ENCODE peak calls at places on chromosomes 11 and 22, in seven cellular contexts. J, L, Y, N, V, U and T are unnamed samples. For H3K4me1, the result is how much of the 10 kb centered on the place peaks cover.

GRCh38 chr11:123419720-123420466 is 10.2 kb upstream of the GRAMD1B start:
- DNase-seq in J (no peak), L (no peak), Y (no peak), N (no peak), V (no peak), U (no peak), T (no peak)

GRCh38 chr11:17129003-17129402 is 51.5 kb upstream of the RPS13 start:
- DNase-seq in J (no peak), L (peak), Y (no peak), N (no peak), V (peak), U (no peak), T (peak)

GRCh38 chr22:28414017-28414416 is 265.6 kb downstream of the TTC28 start:
- DNase-seq in J (no peak), L (peak), Y (no peak), N (peak), V (no peak), U (no peak), T (no peak)

GRCh38 chr22:26174280-26174679 is 5.0 kb downstream of the SEZ6L start:
- DNase-seq in J (no peak), L (no peak), Y (no peak), N (no peak), V (no peak), U (no peak), T (no peak)

GRCh38 chr11:832529-833113 is at the start of gene CD151:
- DNase-seq in J (peak), L (peak), Y (no peak), N (peak), V (peak), U (no peak), T (no peak)

GRCh38 chr22:25823276-25823675 is 81.3 kb downstream of the MYO18B start:
- DNase-seq in J (no peak), L (no peak), Y (no peak), N (no peak), V (no peak), U (no peak), T (no peak)

GRCh38 chr11:108672113-108672512 is 7.2 kb downstream of the DDX10 start:
- DNase-seq in J (no peak), L (peak), Y (no peak), N (peak), V (peak), U (no peak), T (peak)

GRCh38 chr22:19872779-19873137 is 18.1 kb upstream of the GNB1L start:
- DNase-seq in J (no peak), L (no peak), Y (peak), N (no peak), V (no peak), U (no peak), T (no peak)

GRCh38 chr11:71193431-71193830 is 58.9 kb downstream of the SHANK2 start:
- DNase-seq in J (no peak), L (no peak), Y (no peak), N (no peak), V (no peak), U (no peak), T (no peak)

GRCh38 chr11:110730773-110731172 is 18.5 kb upstream of the ARHGAP20 start:
- DNase-seq in J (no peak), L (no peak), Y (no peak), N (no peak), V (no peak), U (no peak), T (no peak)

GRCh38 chr22:23288301-23289129 is 108.2 kb downstream of the BCR start:
- DNase-seq in J (no peak), L (no peak), Y (no peak), N (no peak), V (no peak), U (no peak), T (no peak)

GRCh38 chr22:33803371-33803770 is 116.9 kb downstream of the LARGE1 start:
- DNase-seq in J (no peak), L (peak), Y (no peak), N (no peak), V (peak), U (no peak), T (peak)

GRCh38 chr22:28430656-28431055 is 249.0 kb downstream of the TTC28 start:
- DNase-seq in J (no peak), L (no peak), Y (no peak), N (no peak), V (no peak), U (no peak), T (no peak)

GRCh38 chr22:30969532-30970355 is 679 bp downstream of the TUG1 start:
- DNase-seq in J (no peak), L (peak), Y (no peak), N (peak), V (peak), U (peak), T (peak)

GRCh38 chr11:74699615-74700396 is 31.4 kb downstream of the CHRDL2 start:
- DNase-seq in J (no peak), L (no peak), Y (no peak), N (no peak), V (no peak), U (no peak), T (no peak)

GRCh38 chr11:69003301-69003865 is 9.7 kb downstream of the MRGPRF start:
- DNase-seq in J (no peak), L (no peak), Y (peak), N (no peak), V (no peak), U (no peak), T (no peak)

GRCh38 chr11:12768731-12769673 is 94.8 kb downstream of the TEAD1 start:
- DNase-seq in J (no peak), L (no peak), Y (no peak), N (no peak), V (no peak), U (no peak), T (no peak)

GRCh38 chr11:120342678-120343077 is 6.5 kb downstream of the ARHGEF12 start:
- DNase-seq in J (no peak), L (no peak), Y (no peak), N (no peak), V (no peak), U (no peak), T (no peak)

GRCh38 chr22:21599053-21599893 is 30.5 kb downstream of the YDJC start:
- DNase-seq in J (no peak), L (no peak), Y (no peak), N (no peak), V (no peak), U (no peak), T (no peak)

GRCh38 chr11:132715041-132715440 is 817.3 kb downstream of the OPCML start:
- DNase-seq in J (no peak), L (peak), Y (no peak), N (no peak), V (no peak), U (no peak), T (peak)

GRCh38 chr22:38570841-38571364 is 920 bp upstream of the DMC1 start:
- DNase-seq in J (no peak), L (peak), Y (no peak), N (no peak), V (peak), U (peak), T (no peak)

GRCh38 chr11:120707663-120708062 is 196.1 kb downstream of the GRIK4 start:
- DNase-seq in J (no peak), L (no peak), Y (no peak), N (no peak), V (no peak), U (no peak), T (no peak)

GRCh38 chr11:78730267-78730824 is 155.7 kb upstream of the NARS2 start:
- DNase-seq in J (no peak), L (no peak), Y (no peak), N (no peak), V (no peak), U (no peak), T (no peak)

GRCh38 chr11:45798793-45799441 is 6.0 kb upstream of the SLC35C1 start:
- DNase-seq in J (no peak), L (peak), Y (no peak), N (no peak), V (peak), U (no peak), T (no peak)

GRCh38 chr22:46763051-46763705 is 728 bp downstream of the TBC1D22A start:
- DNase-seq in J (peak), L (peak), Y (no peak), N (peak), V (peak), U (peak), T (no peak)

GRCh38 chr11:128346808-128347207 is 240.6 kb downstream of the ETS1 start:
- DNase-seq in J (no peak), L (peak), Y (no peak), N (peak), V (no peak), U (no peak), T (peak)

GRCh38 chr22:42067706-42068350 is 2.8 kb downstream of the NAGA start:
- DNase-seq in J (no peak), L (no peak), Y (no peak), N (no peak), V (no peak), U (no peak), T (no peak)

GRCh38 chr11:1302461-1303073 is 6.9 kb downstream of the TOLLIP start:
- DNase-seq in J (no peak), L (no peak), Y (no peak), N (no peak), V (no peak), U (no peak), T (no peak)

GRCh38 chr11:272931-273198 is 5.3 kb upstream of the NLRP6 start:
- DNase-seq in J (no peak), L (no peak), Y (no peak), N (no peak), V (no peak), U (no peak), T (no peak)

GRCh38 chr11:17932472-17932871 is 80.4 kb downstream of the SERGEF start:
- DNase-seq in J (no peak), L (no peak), Y (no peak), N (no peak), V (no peak), U (no peak), T (no peak)

GRCh38 chr22:36457688-36458450 is 23.6 kb downstream of the TXN2 start:
- DNase-seq in J (peak), L (no peak), Y (no peak), N (no peak), V (peak), U (no peak), T (peak)

GRCh38 chr22:36463783-36464184 is 17.7 kb downstream of the TXN2 start:
- DNase-seq in J (no peak), L (no peak), Y (peak), N (peak), V (no peak), U (no peak), T (no peak)

GRCh38 chr22:36462475-36462790 is 19.0 kb downstream of the TXN2 start:
- DNase-seq in J (no peak), L (no peak), Y (no peak), N (no peak), V (no peak), U (no peak), T (no peak)

GRCh38 chr22:36461665-36462474 is 19.6 kb downstream of the TXN2 start:
- DNase-seq in J (peak), L (peak), Y (peak), N (peak), V (peak), U (no peak), T (peak)

DNA sequence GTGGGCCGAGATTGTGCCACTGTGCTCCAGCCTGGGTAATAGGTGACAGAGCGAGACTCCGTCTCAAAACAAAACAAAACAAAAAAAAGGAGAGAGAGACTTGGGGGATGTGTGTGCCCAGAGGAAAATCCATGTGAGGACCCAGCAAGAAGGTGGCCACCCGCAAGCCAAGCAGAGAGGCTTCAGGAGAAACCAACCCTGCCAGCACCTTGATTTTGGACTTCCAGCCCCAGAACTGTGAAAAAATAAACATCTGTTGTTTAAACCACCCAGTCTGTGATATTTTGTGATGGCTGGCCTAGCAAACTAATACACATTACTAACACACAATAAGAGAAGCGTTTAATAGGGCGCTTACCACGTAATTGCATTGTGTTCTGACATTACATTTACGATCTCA is 21.2 kb downstream of the TXN2 start:
- DNase-seq in J (no peak), L (no peak), Y (no peak), N (no peak), V (no peak), U (no peak), T (no peak)
- H3K27ac ChIP-seq in J (no peak), L (no peak), Y (peak), N (no peak), V (no peak), U (no peak), T (no peak)

GRCh38 chr11:102120437-102120935 is 10.2 kb downstream of the YAP1 start:
- DNase-seq in J (peak), L (peak), Y (no peak), N (no peak), V (peak), U (no peak), T (no peak)

GRCh38 chr11:102117472-102118113 is 7.3 kb downstream of the YAP1 start:
- DNase-seq in J (no peak), L (peak), Y (no peak), N (peak), V (peak), U (no peak), T (peak)

GRCh38 chr11:102118937-102119336 is 8.7 kb downstream of the YAP1 start:
- DNase-seq in J (no peak), L (no peak), Y (no peak), N (no peak), V (no peak), U (no peak), T (no peak)

GRCh38 chr11:102121329-102121728 is 11.1 kb downstream of the YAP1 start:
- DNase-seq in J (no peak), L (peak), Y (no peak), N (no peak), V (peak), U (no peak), T (no peak)

DNA sequence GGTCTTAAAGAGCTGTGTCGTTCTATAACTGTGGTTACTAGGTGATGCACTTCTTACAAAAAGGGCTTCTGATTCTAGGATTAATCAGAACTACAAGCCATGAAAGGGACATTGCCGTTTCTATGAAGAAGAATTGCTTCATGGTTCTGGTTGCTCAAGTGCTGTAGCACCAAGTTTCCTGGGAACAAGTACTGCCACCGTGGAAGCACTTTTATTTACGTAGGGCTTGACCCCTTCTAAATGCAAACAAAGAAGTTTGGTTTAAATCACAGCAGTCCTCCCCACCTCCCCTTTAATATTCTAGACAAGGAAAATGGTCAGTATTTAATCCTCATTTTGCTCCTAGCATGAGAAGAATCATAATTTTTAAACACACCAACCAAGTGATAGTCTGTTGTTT is 9.8 kb downstream of the YAP1 start:
- DNase-seq in J (peak), L (peak), Y (no peak), N (no peak), V (peak), U (no peak), T (no peak)
- H3K4me3 ChIP-seq in J (peak), L (no peak), Y (peak), N (no peak), V (no peak), U (no peak), T (peak)

GRCh38 chr11:114173836-114174235 is 114.3 kb downstream of the ZBTB16 start:
- DNase-seq in J (no peak), L (no peak), Y (no peak), N (no peak), V (no peak), U (no peak), T (no peak)
- H3K4me1 ChIP-seq in J (under half), L (under half), Y (half or more), N (under half), V (under half), U (under half), T (under half)

DNA sequence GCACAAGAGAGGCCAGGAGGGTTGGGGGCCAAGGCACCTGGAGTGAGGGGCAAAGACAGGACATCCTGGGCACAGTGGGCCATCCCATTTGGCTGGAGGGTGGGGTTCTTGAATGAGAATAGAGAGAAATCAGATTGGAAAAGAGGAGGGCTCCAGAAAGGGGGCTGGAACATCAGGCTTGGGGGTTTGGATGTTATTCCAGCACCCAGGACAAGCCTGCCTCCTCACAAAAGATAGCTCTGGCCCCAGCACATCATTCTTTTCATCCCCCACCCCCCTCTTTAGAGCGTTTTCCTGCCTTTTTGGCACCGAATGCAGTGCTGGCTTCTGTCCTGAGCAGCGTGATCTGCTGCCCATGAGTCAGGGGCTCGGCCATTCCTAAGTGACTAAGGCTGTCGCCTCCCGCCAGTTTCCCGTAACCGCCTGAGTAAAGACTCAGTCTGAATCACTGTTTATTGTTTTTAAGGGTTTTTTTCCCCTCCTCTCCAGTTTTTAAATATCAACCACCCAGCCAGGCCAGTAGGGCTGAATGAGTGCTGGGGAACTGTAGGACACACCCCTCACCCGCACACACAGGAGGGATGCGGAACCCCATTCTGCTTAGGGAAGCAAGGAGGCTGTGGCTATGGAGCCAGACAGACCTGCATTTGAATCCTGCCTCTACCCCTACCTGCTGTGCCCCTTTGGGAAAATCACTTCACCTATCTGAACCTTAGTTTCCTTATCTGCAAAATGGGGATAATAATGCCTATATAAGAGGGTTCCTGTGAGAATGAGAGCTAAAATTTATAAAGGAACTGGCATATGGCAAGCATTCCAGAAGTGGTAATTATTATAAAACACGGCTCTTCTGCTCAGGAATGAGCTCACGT is 32.4 kb upstream of the NAV2 start:
- DNase-seq in J (peak), L (peak), Y (peak), N (peak), V (peak), U (no peak), T (peak)
- H3K27ac ChIP-seq in J (peak), L (peak), Y (peak), N (peak), V (peak), U (no peak), T (peak)

DNA sequence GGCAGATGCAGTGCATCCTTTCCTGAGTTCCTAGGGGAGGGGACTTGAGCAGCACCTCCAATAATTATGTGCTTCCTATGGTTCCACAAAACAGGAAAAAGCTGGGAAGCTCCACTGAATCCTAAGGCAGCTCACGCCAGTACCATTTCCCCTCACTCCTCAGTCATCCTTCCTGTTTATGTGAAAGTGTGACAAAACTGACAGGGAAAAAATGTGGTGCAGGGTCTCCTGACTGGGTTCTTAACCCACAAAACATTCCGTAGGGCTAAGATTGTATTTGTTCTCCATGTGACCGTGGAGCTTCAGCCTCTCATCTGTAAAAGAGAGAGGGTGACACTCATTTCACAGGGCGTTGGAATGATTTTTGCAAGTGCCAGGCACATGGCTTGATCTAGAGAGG is 12.2 kb upstream of the LYVE1 start:
- DNase-seq in J (no peak), L (peak), Y (no peak), N (peak), V (peak), U (no peak), T (no peak)
- H3K4me3 ChIP-seq in J (no peak), L (no peak), Y (no peak), N (no peak), V (no peak), U (no peak), T (no peak)

DNA sequence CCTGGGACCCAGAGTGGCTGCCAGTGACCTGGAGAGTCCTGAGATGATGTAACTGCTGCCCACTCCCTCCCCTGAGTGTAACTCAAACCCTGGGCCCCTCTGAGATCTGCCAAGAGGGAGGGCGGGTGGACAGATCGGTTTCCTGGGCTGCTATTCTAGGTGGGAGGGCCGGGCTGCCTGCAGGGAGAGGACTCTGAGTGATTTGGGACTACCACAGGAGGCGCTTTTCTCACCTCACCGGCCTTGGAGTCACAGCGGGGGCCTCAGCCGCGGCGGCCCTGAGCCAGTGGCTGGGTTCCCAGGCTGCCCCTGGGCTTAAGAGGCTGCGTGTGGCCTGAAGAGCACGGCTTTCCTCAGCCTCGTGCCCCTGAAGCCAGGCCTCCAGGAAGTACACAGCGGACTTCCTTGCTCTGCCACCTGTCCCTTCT is 11.4 kb downstream of the RELT start:
- DNase-seq in J (no peak), L (no peak), Y (no peak), N (no peak), V (no peak), U (no peak), T (no peak)
- H3K4me1 ChIP-seq in J (under half), L (under half), Y (under half), N (under half), V (half or more), U (under half), T (under half)